ENCODE peak calls at places on chromosomes 6 and 20, in six cellular contexts. U, D, J, H, F and K are unnamed samples.

GRCh38 chr6:158803733-158804143 is 15.4 kb downstream of the EZR start:
- DNase-seq in U (peak), D (no peak), J (no peak), H (peak), F (no peak), K (peak)

GRCh38 chr20:6909608-6910007 is 142.1 kb downstream of the BMP2 start:
- DNase-seq in U (no peak), D (no peak), J (no peak), H (peak), F (no peak), K (no peak)

GRCh38 chr20:4829494-4830211 is 107.9 kb downstream of the PRND start:
- DNase-seq in U (no peak), D (no peak), J (no peak), H (no peak), F (no peak), K (no peak)

GRCh38 chr20:36542019-36542488 is 735 bp downstream of the MYL9 start:
- DNase-seq in U (no peak), D (no peak), J (no peak), H (peak), F (no peak), K (no peak)

GRCh38 chr6:4567141-4567540 is 209.1 kb upstream of the CDYL start:
- DNase-seq in U (no peak), D (no peak), J (no peak), H (peak), F (no peak), K (no peak)

GRCh38 chr20:54340667-54341081 is 132.8 kb downstream of the PFDN4 start:
- DNase-seq in U (no peak), D (no peak), J (peak), H (no peak), F (no peak), K (no peak)

GRCh38 chr6:116531675-116532570 is 13.6 kb downstream of the TRAPPC3L start:
- DNase-seq in U (peak), D (peak), J (peak), H (peak), F (no peak), K (peak)

GRCh38 chr20:6765469-6766058 is 1.9 kb upstream of the BMP2 start:
- DNase-seq in U (no peak), D (peak), J (peak), H (peak), F (no peak), K (no peak)

GRCh38 chr6:75827163-75827562 is 78.1 kb downstream of the MYO6 start:
- DNase-seq in U (no peak), D (no peak), J (no peak), H (no peak), F (no peak), K (no peak)

GRCh38 chr6:31609519-31610406 is 5.3 kb upstream of the AIF1 start:
- DNase-seq in U (no peak), D (no peak), J (no peak), H (no peak), F (no peak), K (no peak)

GRCh38 chr6:13194852-13195251 is 133.5 kb downstream of the TBC1D7 start:
- DNase-seq in U (no peak), D (no peak), J (peak), H (peak), F (no peak), K (peak)

GRCh38 chr20:50196248-50196647 is 5.6 kb downstream of the CEBPB start:
- DNase-seq in U (no peak), D (no peak), J (no peak), H (no peak), F (peak), K (no peak)

GRCh38 chr6:113871975-113872374 is 14.8 kb downstream of the MARCKS start:
- DNase-seq in U (no peak), D (no peak), J (no peak), H (no peak), F (no peak), K (no peak)

GRCh38 chr6:149150999-149151398 is 166.5 kb upstream of the TAB2 start:
- DNase-seq in U (no peak), D (no peak), J (no peak), H (peak), F (no peak), K (peak)

GRCh38 chr6:66103954-66104353 is 396.9 kb upstream of the EYS start:
- DNase-seq in U (no peak), D (no peak), J (no peak), H (peak), F (no peak), K (no peak)

GRCh38 chr6:79586548-79586947 is 44.6 kb upstream of the SH3BGRL2 start:
- DNase-seq in U (no peak), D (no peak), J (no peak), H (peak), F (no peak), K (no peak)